ENCODE peak calls at places on chromosomes 6 and 20, in six cellular contexts. W is kidney epithelial cell; I is fibroblast of mammary gland; X is activated T-helper 1 cell treated with anti-CD3 and anti-CD28 coated beads, Interleukin-2, amount 50 U/mL, for 16 hours; B is Peyer's patch; E is T-helper 17 cell. A is an unnamed sample.

GRCh38 chr6:145548941-145549652 is 186.2 kb downstream of the EPM2A start:
- DNase-seq in W (no peak), I (no peak), X (no peak), B (no peak), E (no peak), A (no peak)

GRCh38 chr20:13336308-13337089 is 115.4 kb downstream of the ISM1 start:
- DNase-seq in W (peak; percentile 86), I (no peak), X (no peak), B (no peak), E (no peak), A (no peak)

GRCh38 chr6:2917801-2918495 is 14.8 kb upstream of the SERPINB9 start:
- DNase-seq in W (no peak), I (no peak), X (no peak), B (no peak), E (no peak), A (no peak)

GRCh38 chr20:60206259-60206658 is 248.0 kb downstream of the CDH26 start:
- DNase-seq in W (peak; percentile 44), I (peak; percentile 57), X (no peak), B (no peak), E (no peak), A (no peak)

GRCh38 chr6:120005292-120005976 is 655.9 kb upstream of the MAN1A1 start:
- DNase-seq in W (no peak), I (no peak), X (no peak), B (no peak), E (no peak), A (no peak)

GRCh38 chr6:3355358-3356055 is 96.8 kb downstream of the PSMG4 start:
- DNase-seq in W (no peak), I (no peak), X (no peak), B (peak; percentile 61), E (no peak), A (peak; percentile 72)

GRCh38 chr6:157222201-157222981 is 100.9 kb downstream of the TMEM242 start:
- DNase-seq in W (no peak), I (no peak), X (no peak), B (no peak), E (no peak), A (peak; percentile 49)

GRCh38 chr6:117674503-117674902 is 766 bp upstream of the NUS1 start:
- DNase-seq in W (no peak), I (no peak), X (no peak), B (no peak), E (no peak), A (no peak)

GRCh38 chr20:56429496-56429895 is 17.4 kb downstream of the CASS4 start:
- DNase-seq in W (no peak), I (peak; percentile 73), X (no peak), B (no peak), E (no peak), A (no peak)

GRCh38 chr6:79466222-79466834 is 70.9 kb downstream of the LCA5 start:
- DNase-seq in W (no peak), I (peak; percentile 56), X (no peak), B (no peak), E (no peak), A (no peak)

GRCh38 chr6:84052204-84052882 is 18.8 kb downstream of the MRAP2 start:
- DNase-seq in W (no peak), I (peak; percentile 68), X (no peak), B (no peak), E (no peak), A (no peak)

GRCh38 chr20:62845818-62846527 is 15.6 kb downstream of the TCFL5 start:
- DNase-seq in W (no peak), I (peak; percentile 76), X (no peak), B (no peak), E (no peak), A (no peak)

GRCh38 chr6:159680104-159680503 is 12.9 kb downstream of the SOD2 start:
- DNase-seq in W (no peak), I (no peak), X (no peak), B (no peak), E (no peak), A (no peak)

GRCh38 chr6:26454641-26455040 is 3.1 kb upstream of the BTN2A1 start:
- DNase-seq in W (no peak), I (peak; percentile 73), X (no peak), B (no peak), E (no peak), A (no peak)

GRCh38 chr20:8389381-8390368 is 257.6 kb downstream of the PLCB1 start:
- DNase-seq in W (no peak), I (peak; percentile 72), X (no peak), B (no peak), E (no peak), A (no peak)

GRCh38 chr6:158709809-158710208 is 60.0 kb downstream of the SYTL3 start:
- DNase-seq in W (no peak), I (no peak), X (no peak), B (no peak), E (no peak), A (no peak)

GRCh38 chr6:158619922-158620801 is 24.4 kb downstream of the DYNLT1 start:
- DNase-seq in W (no peak), I (no peak), X (no peak), B (peak; percentile 37), E (no peak), A (no peak)

GRCh38 chr6:85416049-85416448 is 33.8 kb upstream of the NT5E start:
- DNase-seq in W (no peak), I (peak; percentile 79), X (no peak), B (no peak), E (no peak), A (no peak)

GRCh38 chr6:148525453-148525852 is 182.8 kb downstream of the SASH1 start:
- DNase-seq in W (no peak), I (peak; percentile 94), X (no peak), B (no peak), E (no peak), A (no peak)

GRCh38 chr6:167951781-167952511 is 45.5 kb upstream of the KIF25 start:
- DNase-seq in W (no peak), I (no peak), X (no peak), B (no peak), E (no peak), A (no peak)

GRCh38 chr20:14401479-14402138 is 64.2 kb upstream of the FLRT3 start:
- DNase-seq in W (no peak), I (no peak), X (no peak), B (no peak), E (no peak), A (no peak)

GRCh38 chr6:49549691-49550412 is 616 bp upstream of the C6orf141 start:
- DNase-seq in W (no peak), I (no peak), X (no peak), B (no peak), E (no peak), A (no peak)

GRCh38 chr6:35081426-35081851 is 59.7 kb downstream of the TCP11 start:
- DNase-seq in W (no peak), I (no peak), X (no peak), B (peak; percentile 38), E (no peak), A (peak; percentile 24)

GRCh38 chr20:57896017-57896416 is 186.2 kb upstream of the PMEPA1 start:
- DNase-seq in W (no peak), I (no peak), X (no peak), B (peak; percentile 28), E (no peak), A (no peak)

GRCh38 chr6:124007266-124007665 is 203.6 kb downstream of the NKAIN2 start:
- DNase-seq in W (no peak), I (no peak), X (no peak), B (no peak), E (no peak), A (no peak)

GRCh38 chr6:167893416-167893815 is 66.7 kb downstream of the AFDN start:
- DNase-seq in W (peak; percentile 61), I (peak; percentile 65), X (no peak), B (no peak), E (no peak), A (no peak)

GRCh38 chr6:166775180-166775922 is 148.3 kb upstream of the RPS6KA2 start:
- DNase-seq in W (peak; percentile 28), I (peak; percentile 78), X (peak; percentile 34), B (no peak), E (peak; percentile 39), A (peak; percentile 56)

GRCh38 chr6:161414800-161415199 is 140.9 kb upstream of the AGPAT4 start:
- DNase-seq in W (no peak), I (no peak), X (no peak), B (no peak), E (no peak), A (no peak)

GRCh38 chr6:56335733-56336132 is 88.4 kb upstream of the COL21A1 start:
- DNase-seq in W (peak; percentile 49), I (peak; percentile 97), X (no peak), B (no peak), E (no peak), A (no peak)

GRCh38 chr6:45617441-45617840 is 239.7 kb upstream of the SUPT3H start:
- DNase-seq in W (no peak), I (peak; percentile 57), X (no peak), B (no peak), E (no peak), A (no peak)

GRCh38 chr6:33632603-33633039 is 11.5 kb downstream of the ITPR3 start:
- DNase-seq in W (no peak), I (peak; percentile 45), X (no peak), B (peak; percentile 83), E (peak; percentile 20), A (peak; percentile 77)